ENCODE peak calls at places on chromosome 7, in four cellular contexts. O is tibial artery, A is A549, C is esophagus squamous epithelium. G is an unnamed sample.

GRCh38 chr7:12212051-12212485 is 974 bp downstream of the TMEM106B start:
- DNase-seq in C (no peak), A (peak; percentile 6), O (no peak), G (no peak)

GRCh38 chr7:151060416-151061234 is 1.2 kb downstream of the SLC4A2 start:
- DNase-seq in C (no peak), O (no peak), A (peak; percentile 89), G (peak; percentile 74)

GRCh38 chr7:26187380-26188290 is 12.9 kb downstream of the HNRNPA2B1 start:
- DNase-seq in C (no peak), O (no peak), A (no peak), G (no peak)

GRCh38 chr7:128938524-128939074 is 872 bp downstream of the IRF5 start:
- DNase-seq in C (no peak), A (no peak), O (no peak), G (peak; percentile 70)

GRCh38 chr7:50068026-50068425 is 25.0 kb downstream of the ZPBP start:
- DNase-seq in O (no peak), A (peak; percentile 27), C (no peak), G (no peak)

GRCh38 chr7:110399421-110399820 is 691.5 kb upstream of the LRRN3 start:
- DNase-seq in A (no peak), O (no peak), C (no peak), G (no peak)

GRCh38 chr7:142583424-142583823 is 165.8 kb upstream of the PRSS1 start:
- DNase-seq in C (no peak), O (no peak), A (peak; percentile 77), G (no peak)

GRCh38 chr7:148464932-148465331 is 125.6 kb upstream of the C7orf33 start:
- DNase-seq in C (no peak), A (no peak), O (no peak), G (no peak)

GRCh38 chr7:134873253-134873652 is 93.8 kb downstream of the CALD1 start:
- DNase-seq in C (no peak), O (no peak), A (no peak), G (no peak)

GRCh38 chr7:74287303-74288033 is 1.7 kb upstream of the CLIP2 start:
- DNase-seq in O (no peak), A (no peak), C (no peak), G (no peak)

GRCh38 chr7:106064836-106065559 is 47.1 kb downstream of the SYPL1 start:
- DNase-seq in O (peak; percentile 87), A (peak; percentile 85), C (no peak), G (peak; percentile 90)

GRCh38 chr7:121879544-121879943 is 6.6 kb downstream of the PTPRZ1 start:
- DNase-seq in C (no peak), A (no peak), O (no peak), G (no peak)

GRCh38 chr7:116492654-116493109 is 6.9 kb upstream of the CAV2 start:
- DNase-seq in C (no peak), O (no peak), A (no peak), G (no peak)

GRCh38 chr7:15839415-15840100 is 153.1 kb upstream of the MEOX2 start:
- DNase-seq in A (no peak), O (peak; percentile 53), C (no peak), G (peak; percentile 91)

GRCh38 chr7:50591480-50592438 is 26.6 kb upstream of the DDC start:
- DNase-seq in O (no peak), C (no peak), A (no peak), G (no peak)

GRCh38 chr7:128831994-128832879 is 2.0 kb downstream of the FLNC start:
- DNase-seq in A (no peak), O (peak; percentile 42), C (no peak), G (peak; percentile 76)

GRCh38 chr7:41333506-41333905 is 369.4 kb downstream of the INHBA start:
- DNase-seq in O (no peak), A (no peak), C (no peak), G (no peak)

GRCh38 chr7:74275401-74275881 is 13.8 kb upstream of the CLIP2 start:
- DNase-seq in C (no peak), O (no peak), A (peak; percentile 62), G (no peak)

GRCh38 chr7:75756340-75757297 is 15.4 kb downstream of the CCL26 start:
- DNase-seq in O (no peak), A (peak; percentile 60), C (no peak), G (no peak)

GRCh38 chr7:111098011-111098925 is 7.3 kb downstream of the LRRN3 start:
- DNase-seq in C (no peak), O (no peak), A (peak; percentile 64), G (no peak)

GRCh38 chr7:105924950-105925349 is 38.1 kb upstream of the CDHR3 start:
- DNase-seq in A (no peak), C (no peak), O (no peak), G (no peak)

GRCh38 chr7:157855452-157856213 is 518.8 kb downstream of the DNAJB6 start:
- DNase-seq in C (no peak), O (no peak), A (no peak), G (no peak)

GRCh38 chr7:30468791-30469190 is 9.8 kb downstream of the NOD1 start:
- DNase-seq in C (no peak), A (no peak), O (no peak), G (peak; percentile 55)

GRCh38 chr7:30470783-30471182 is 7.8 kb downstream of the NOD1 start:
- DNase-seq in O (peak; percentile 56), A (peak; percentile 28), C (no peak), G (peak; percentile 75)

GRCh38 chr7:30471205-30471604 is 7.4 kb downstream of the NOD1 start:
- DNase-seq in C (no peak), A (no peak), O (no peak), G (peak; percentile 49)

GRCh38 chr7:30469303-30469702 is 9.3 kb downstream of the NOD1 start:
- DNase-seq in O (peak; percentile 76), C (no peak), A (peak; percentile 97), G (peak; percentile 93)

GRCh38 chr7:30470163-30470770 is 8.3 kb downstream of the NOD1 start:
- DNase-seq in O (peak; percentile 59), C (no peak), A (peak; percentile 19), G (peak; percentile 75)
- H3K27ac ChIP-seq in O (peak overlapping the region; percentile 79), C (peak overlapping the region; percentile 85), A (peak overlapping the region; percentile 87), G (peak overlapping the region; percentile 87)

GRCh38 chr7:2758673-2759603 is 70.9 kb downstream of the AMZ1 start:
- DNase-seq in O (no peak), A (no peak), C (no peak), G (no peak)
- H3K4me1 ChIP-seq in O (peaks cover 58% of the 10 kb centered on the region), A (peaks cover 48% of the 10 kb centered on the region), C (peaks cover 71% of the 10 kb centered on the region), G (peaks cover 20% of the 10 kb centered on the region)

GRCh38 chr7:92916751-92917369 is 80.5 kb upstream of the CDK6 start:
- DNase-seq in A (peak; percentile 49), C (no peak), O (no peak), G (peak; percentile 43)
- H3K4me3 ChIP-seq in A (no peak overlapping the region), C (no peak overlapping the region), O (no peak overlapping the region), G (no peak overlapping the region)

GRCh38 chr7:22723642-22724041 is 3.4 kb upstream of the IL6 start:
- DNase-seq in C (no peak), A (no peak), O (peak; percentile 33), G (peak; percentile 71)
- H3K27ac ChIP-seq in C (peak overlapping the region; percentile 84), A (peak overlapping the region; percentile 57), O (peak overlapping the region; percentile 34), G (no peak overlapping the region)

GRCh38 chr7:137956591-137956990 is 45.3 kb downstream of the CREB3L2 start:
- DNase-seq in O (no peak), C (no peak), A (no peak), G (no peak)
- H3K4me1 ChIP-seq in O (peaks cover 66% of the 10 kb centered on the region), C (peaks cover 88% of the 10 kb centered on the region), A (peaks cover 83% of the 10 kb centered on the region), G (peaks cover 13% of the 10 kb centered on the region)

GRCh38 chr7:131383417-131383816 is 55.7 kb downstream of the MKLN1 start:
- DNase-seq in O (no peak), A (no peak), C (no peak), G (no peak)
- H3K4me3 ChIP-seq in O (no peak overlapping the region), A (no peak overlapping the region), C (no peak overlapping the region), G (no peak overlapping the region)

DNA sequence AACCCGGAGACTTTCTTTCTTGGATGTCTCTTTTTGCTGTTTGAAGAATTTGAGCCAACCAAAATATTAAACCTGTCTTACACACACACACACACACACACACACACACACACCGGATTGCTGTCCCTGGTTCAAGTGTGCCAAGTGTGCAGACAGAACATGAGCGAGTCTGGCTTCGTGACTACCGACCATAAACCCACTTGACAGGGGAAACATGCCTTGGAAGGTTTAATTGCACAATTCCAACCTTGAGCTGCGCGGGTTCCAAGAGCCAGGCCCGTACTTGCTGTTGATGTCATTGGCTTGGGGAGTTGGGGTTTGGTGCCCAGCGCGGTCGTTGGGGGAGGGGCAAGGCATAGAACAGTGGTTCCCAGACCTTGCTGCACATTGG is 1.7 kb downstream of the EGFR start:
- DNase-seq in C (no peak), O (peak; percentile 47), A (peak; percentile 57), G (peak; percentile 63)
- H3K27ac ChIP-seq in C (peak overlapping the region; percentile 94), O (peak overlapping the region; percentile 94), A (peak overlapping the region; percentile 98), G (peak overlapping the region; percentile 71)

GRCh38 chr7:39651262-39651661 is 27.9 kb downstream of the RALA start:
- DNase-seq in C (no peak), A (no peak), O (no peak), G (no peak)
- H3K4me1 ChIP-seq in C (peaks cover 51% of the 10 kb centered on the region), A (no peaks in the 10 kb centered on the region), O (peaks cover 10% of the 10 kb centered on the region), G (peaks cover 12% of the 10 kb centered on the region)

GRCh38 chr7:11166051-11166450 is 192.4 kb downstream of the PHF14 start:
- DNase-seq in O (no peak), C (no peak), A (no peak), G (no peak)
- H3K4me3 ChIP-seq in O (no peak overlapping the region), C (no peak overlapping the region), A (no peak overlapping the region), G (no peak overlapping the region)

G was measured in right cardiac atrium.